ENCODE peak calls at places on chromosomes 3 and 15, in six cellular contexts. P, Y, J, F, M and V are unnamed samples. For H3K9me3 and H3K4me1, the result is how much of the 10 kb centered on the place peaks cover.

GRCh38 chr3:176919836-176920760 is 277.2 kb downstream of the TBL1XR1 start:
- DNase-seq in J (peak), M (no peak), P (no peak), F (no peak), Y (no peak), V (peak)

GRCh38 chr3:135736740-135737139 is 228.8 kb upstream of the PPP2R3A start:
- DNase-seq in M (no peak), Y (peak), P (no peak), F (peak), J (no peak), V (no peak)

GRCh38 chr3:177807150-177807875 is 610.0 kb upstream of the TBL1XR1 start:
- DNase-seq in Y (no peak), J (no peak), M (no peak), P (no peak), F (no peak), V (no peak)

GRCh38 chr3:126345231-126345630 is 12.0 kb downstream of the KLF15 start:
- DNase-seq in Y (no peak), P (no peak), M (no peak), J (no peak), F (no peak), V (no peak)

GRCh38 chr15:84034831-84035753 is 200.5 kb upstream of the GOLGA6L4 start:
- DNase-seq in Y (no peak), J (no peak), F (peak), M (no peak), P (no peak), V (peak)

GRCh38 chr15:91547356-91547755 is 306.2 kb upstream of the SLCO3A1 start:
- DNase-seq in P (no peak), M (no peak), J (no peak), F (no peak), Y (no peak), V (no peak)

GRCh38 chr3:190444576-190445145 is 5.0 kb downstream of the TMEM207 start:
- DNase-seq in J (no peak), M (no peak), F (no peak), P (no peak), Y (no peak), V (peak)

GRCh38 chr3:30012941-30013543 is 593.4 kb upstream of the TGFBR2 start:
- DNase-seq in F (peak), J (no peak), Y (peak), P (peak), M (peak), V (peak)

GRCh38 chr15:40743921-40744809 is 10.9 kb downstream of the RMDN3 start:
- DNase-seq in M (no peak), P (no peak), Y (no peak), F (no peak), J (no peak), V (peak)

GRCh38 chr15:23642413-23643044 is 5.1 kb downstream of the MAGEL2 start:
- DNase-seq in P (peak), J (peak), M (no peak), F (peak), Y (peak), V (peak)

GRCh38 chr3:23170306-23170705 is 32.8 kb upstream of the UBE2E2 start:
- DNase-seq in F (no peak), Y (no peak), P (no peak), J (no peak), M (no peak), V (no peak)

GRCh38 chr3:52056521-52056967 is at the start of gene DUSP7:
- DNase-seq in P (peak), J (peak), M (no peak), F (no peak), Y (peak), V (peak)

GRCh38 chr3:127786358-127787070 is 35.8 kb downstream of the MGLL start:
- DNase-seq in Y (peak), M (no peak), P (peak), J (peak), F (no peak), V (peak)

GRCh38 chr15:80942746-80943565 is 46.7 kb downstream of the MESD start:
- DNase-seq in J (no peak), P (peak), F (no peak), M (no peak), Y (no peak), V (no peak)

GRCh38 chr15:101295607-101296225 is 668 bp upstream of the SNRPA1 start:
- DNase-seq in F (no peak), P (no peak), J (no peak), M (no peak), Y (peak), V (peak)

GRCh38 chr15:60695713-60696522 is 217.0 kb upstream of the ICE2 start:
- DNase-seq in F (no peak), J (no peak), M (no peak), P (no peak), Y (no peak), V (peak)

GRCh38 chr3:172536505-172536904 is 13.3 kb upstream of the TNFSF10 start:
- DNase-seq in F (no peak), P (no peak), J (no peak), M (no peak), Y (no peak), V (no peak)

GRCh38 chr3:169822983-169823382 is 10.3 kb upstream of the LRRC34 start:
- DNase-seq in M (no peak), F (no peak), P (no peak), J (no peak), Y (no peak), V (no peak)

GRCh38 chr3:115040673-115041286 is 106.3 kb downstream of the ZBTB20 start:
- DNase-seq in P (no peak), Y (peak), J (no peak), F (no peak), M (no peak), V (peak)

GRCh38 chr3:182795383-182795782 is 2.1 kb downstream of the ATP11B start:
- DNase-seq in Y (peak), M (no peak), J (no peak), P (no peak), F (no peak), V (peak)

GRCh38 chr15:26661727-26662126 is 111.1 kb downstream of the GABRB3 start:
- DNase-seq in P (no peak), M (no peak), F (no peak), J (no peak), Y (no peak), V (no peak)

GRCh38 chr3:46089237-46090011 is 62.1 kb upstream of the XCR1 start:
- DNase-seq in F (no peak), Y (peak), J (no peak), P (peak), M (peak), V (peak)

GRCh38 chr3:8182904-8183303 is 318.7 kb upstream of the LMCD1 start:
- DNase-seq in M (no peak), F (no peak), Y (no peak), J (no peak), P (no peak), V (no peak)

GRCh38 chr3:15805756-15806266 is 8.0 kb upstream of the ANKRD28 start:
- DNase-seq in F (no peak), P (no peak), M (no peak), J (no peak), Y (no peak), V (peak)

GRCh38 chr3:169700195-169700594 is 36.7 kb upstream of the MECOM start:
- DNase-seq in F (no peak), Y (no peak), M (no peak), P (no peak), J (no peak), V (no peak)

GRCh38 chr3:47381317-47382157 is 716 bp downstream of the PTPN23 start:
- DNase-seq in F (peak), M (peak), Y (peak), P (peak), J (peak), V (peak)

GRCh38 chr15:23095796-23096195 is 40.8 kb downstream of the GOLGA6L1 start:
- DNase-seq in Y (no peak), M (no peak), P (no peak), F (no peak), J (no peak), V (no peak)

GRCh38 chr15:83999396-84000120 is 236.0 kb upstream of the GOLGA6L4 start:
- DNase-seq in F (no peak), P (no peak), M (no peak), Y (no peak), J (no peak), V (no peak)

GRCh38 chr3:30161370-30161769 is 445.0 kb upstream of the TGFBR2 start:
- DNase-seq in Y (no peak), F (no peak), P (no peak), J (no peak), M (no peak), V (no peak)

GRCh38 chr3:194086251-194087075 is 49.5 kb upstream of the HES1 start:
- DNase-seq in J (no peak), M (no peak), F (no peak), P (no peak), Y (no peak), V (no peak)

GRCh38 chr3:194267744-194268658 is 83.1 kb downstream of the CPN2 start:
- DNase-seq in F (no peak), M (no peak), P (peak), Y (peak), J (peak), V (no peak)

GRCh38 chr3:54433846-54434245 is 311.5 kb downstream of the CACNA2D3 start:
- DNase-seq in P (no peak), Y (no peak), F (peak), M (no peak), J (no peak), V (no peak)

GRCh38 chr3:126316515-126316939 is 40.7 kb downstream of the KLF15 start:
- DNase-seq in M (no peak), F (no peak), Y (no peak), J (no peak), P (no peak), V (no peak)

GRCh38 chr3:117141821-117142220 is 432.2 kb downstream of the TUSC7 start:
- DNase-seq in F (no peak), M (no peak), Y (no peak), P (no peak), J (no peak), V (no peak)

GRCh38 chr15:25237291-25237978 is 201.4 kb downstream of the UBE3A start:
- DNase-seq in P (no peak), J (no peak), M (no peak), F (no peak), Y (no peak), V (no peak)

GRCh38 chr15:25238716-25239470 is 199.9 kb downstream of the UBE3A start:
- DNase-seq in M (no peak), F (no peak), P (peak), Y (no peak), J (no peak), V (no peak)

GRCh38 chr15:25236861-25237155 is 202.0 kb downstream of the UBE3A start:
- DNase-seq in J (no peak), M (no peak), Y (no peak), F (no peak), P (peak), V (no peak)

GRCh38 chr15:25239471-25240345 is 199.1 kb downstream of the UBE3A start:
- DNase-seq in M (no peak), Y (no peak), F (no peak), P (peak), J (no peak), V (no peak)

DNA sequence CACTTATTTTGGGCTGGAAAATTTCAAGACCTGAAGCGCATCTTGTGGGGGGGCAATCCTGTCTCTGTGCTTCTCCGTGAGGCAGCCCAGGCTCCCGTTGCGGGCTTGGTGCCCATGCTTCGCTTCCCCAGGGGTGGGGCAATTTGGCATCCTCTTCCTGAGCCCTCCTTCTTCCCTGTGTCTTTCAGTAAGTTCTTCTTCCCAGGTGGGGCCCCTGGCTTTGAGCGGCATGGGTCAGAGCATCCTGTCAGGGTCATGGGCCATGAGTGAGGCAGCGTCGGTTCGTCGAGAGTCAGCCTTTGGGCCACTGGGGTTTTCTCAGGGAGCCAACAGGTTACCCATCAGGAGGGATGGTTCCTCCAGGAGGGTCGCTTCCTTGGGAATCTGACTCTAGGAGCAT is 200.7 kb downstream of the UBE3A start:
- DNase-seq in F (no peak), Y (no peak), J (no peak), M (no peak), P (peak), V (no peak)
- H3K9me3 ChIP-seq in F (under half), Y (under half), J (under half), M (under half), P (under half), V (under half)

GRCh38 chr3:71264840-71265239 is 318.7 kb downstream of the FOXP1 start:
- DNase-seq in M (no peak), P (no peak), J (no peak), F (no peak), Y (no peak), V (no peak)
- H3K4me3 ChIP-seq in M (no peak), P (no peak), J (no peak), F (no peak), Y (no peak), V (no peak)

DNA sequence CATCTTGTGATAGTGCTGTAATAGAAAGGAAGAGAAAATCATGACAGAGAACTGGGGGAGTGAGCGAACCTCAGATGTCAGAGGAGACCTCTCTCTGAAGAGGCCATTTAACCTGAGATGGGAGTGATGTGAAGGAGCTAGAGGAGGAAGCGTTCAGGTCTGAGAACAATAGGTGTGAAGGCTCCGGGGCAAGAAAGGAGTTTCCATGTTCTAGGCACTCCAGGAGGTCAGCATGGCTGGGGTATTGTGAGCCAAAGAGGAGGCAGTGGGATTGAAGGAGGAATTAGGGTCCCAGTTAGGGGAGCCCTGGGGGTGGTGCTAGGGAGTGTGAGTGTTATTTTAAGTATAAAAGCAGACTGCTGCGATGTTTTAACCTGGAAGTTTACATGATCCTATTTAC is 8.8 kb upstream of the FILIP1L start:
- DNase-seq in Y (no peak), M (no peak), F (no peak), P (no peak), J (no peak), V (no peak)
- H3K4me1 ChIP-seq in Y (under half), M (half or more), F (under half), P (under half), J (under half), V (under half)

GRCh38 chr15:27903405-27903804 is 195.7 kb downstream of the OCA2 start:
- DNase-seq in F (no peak), M (no peak), Y (no peak), P (no peak), J (no peak), V (no peak)
- H3K9me3 ChIP-seq in F (under half), M (under half), Y (under half), P (under half), J (under half), V (under half)

DNA sequence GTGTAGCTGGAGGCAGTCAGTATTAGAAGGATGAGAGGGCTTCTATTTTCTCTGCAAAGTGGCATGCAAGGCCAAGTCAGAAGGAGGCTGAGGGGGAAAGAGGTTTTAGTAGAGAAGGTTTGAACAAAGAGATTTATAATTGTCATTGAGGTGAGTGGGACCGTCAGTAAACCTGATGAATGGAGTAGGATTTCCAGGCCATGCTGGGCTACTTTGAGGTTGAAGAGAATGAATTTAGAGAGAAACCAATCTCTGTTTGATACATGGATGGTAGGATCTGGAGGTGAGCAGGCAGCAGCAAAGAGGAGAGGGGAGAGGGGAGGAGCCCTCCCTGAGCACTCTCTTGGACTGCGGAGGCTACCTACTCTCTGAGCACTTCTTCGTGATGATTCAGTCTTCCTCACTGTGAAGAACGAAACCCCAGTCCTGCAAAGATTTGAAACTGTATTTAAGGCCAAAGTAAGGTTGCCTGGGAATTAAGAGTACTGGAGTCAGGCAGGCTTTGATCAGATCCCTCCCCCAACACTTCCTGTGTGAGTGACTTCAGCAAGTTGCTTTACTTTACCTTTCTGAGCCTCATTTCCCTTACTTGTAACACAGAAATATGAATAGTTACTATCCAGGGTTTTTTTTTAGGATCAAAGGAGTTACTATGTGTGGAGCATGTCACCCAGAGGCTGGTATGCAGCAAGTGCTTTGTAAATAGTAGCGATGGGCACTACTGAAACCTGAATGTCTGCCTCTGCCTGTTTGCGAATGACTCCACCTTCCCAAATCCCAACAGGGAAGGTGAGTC is 75.8 kb downstream of the RPL39L start:
- DNase-seq in J (no peak), F (no peak), M (no peak), P (no peak), Y (no peak), V (no peak)
- H3K4me3 ChIP-seq in J (no peak), F (no peak), M (no peak), P (no peak), Y (no peak), V (no peak)

DNA sequence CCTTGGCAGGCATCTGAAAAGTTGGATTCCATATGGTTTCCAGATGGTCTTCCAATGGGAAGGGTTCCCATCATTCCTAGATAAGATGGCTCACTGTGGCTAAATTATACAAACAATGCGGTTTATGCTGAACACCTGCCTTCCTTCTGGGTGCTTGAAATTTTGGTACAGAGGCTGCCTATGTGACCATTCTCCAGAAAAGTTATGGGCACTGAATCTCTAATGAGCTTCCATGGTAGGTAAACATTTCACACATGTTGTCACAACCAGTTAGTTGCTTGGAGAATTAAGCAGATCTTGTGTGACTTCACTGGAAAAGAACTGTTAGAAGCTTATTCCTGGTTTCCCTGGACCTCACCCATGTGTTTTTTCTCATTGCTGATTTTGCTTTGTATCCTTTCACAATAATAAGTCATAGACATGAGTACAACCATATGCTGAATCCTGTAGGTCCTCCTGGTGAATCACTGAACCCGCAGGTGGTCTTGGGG is 30.1 kb downstream of the PLOD2 start:
- DNase-seq in P (no peak), J (no peak), F (no peak), Y (no peak), M (no peak), V (no peak)
- H3K4me1 ChIP-seq in P (under half), J (under half), F (under half), Y (under half), M (half or more), V (half or more)

GRCh38 chr3:188575501-188575900 is 421.5 kb downstream of the LPP start:
- DNase-seq in P (no peak), J (no peak), Y (no peak), M (no peak), F (no peak), V (no peak)

GRCh38 chr3:188574885-188575284 is 420.9 kb downstream of the LPP start:
- DNase-seq in Y (no peak), J (no peak), M (no peak), F (no peak), P (no peak), V (peak)

GRCh38 chr3:188571531-188572115 is 417.7 kb downstream of the LPP start:
- DNase-seq in F (no peak), M (no peak), Y (no peak), P (no peak), J (no peak), V (no peak)

GRCh38 chr3:188573286-188573928 is 419.4 kb downstream of the LPP start:
- DNase-seq in F (no peak), J (no peak), Y (no peak), M (no peak), P (no peak), V (no peak)

DNA sequence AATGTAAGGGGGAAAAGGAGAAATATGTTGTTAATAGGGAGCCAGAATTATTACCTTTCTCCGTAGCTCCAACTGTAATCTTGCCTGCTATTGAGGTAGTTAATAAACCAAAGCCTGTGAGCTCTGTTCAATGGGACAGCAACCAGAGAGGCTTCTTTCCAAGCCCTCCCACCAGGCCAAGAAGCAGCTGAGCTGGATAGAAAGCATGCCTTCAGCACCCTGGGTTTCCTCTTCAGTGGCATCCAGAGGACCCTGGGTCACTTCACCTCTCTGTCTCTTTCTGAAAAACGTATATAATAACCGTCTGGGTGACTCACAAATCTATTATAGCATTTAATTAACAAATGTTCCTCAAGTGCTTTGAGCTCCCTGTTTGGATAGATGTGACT is 420.0 kb downstream of the LPP start:
- DNase-seq in M (no peak), F (no peak), J (no peak), Y (no peak), P (no peak), V (no peak)
- H3K9me3 ChIP-seq in M (under half), F (under half), J (under half), Y (under half), P (under half), V (under half)